ENCODE peak calls at places on chromosome 18, in five cellular contexts. U is HepG2, O is fibroblast of lung, D is H9, R is H1. N is an unnamed sample.

GRCh38 chr18:13566941-13567762 is 159.2 kb downstream of the FAM210A start:
- DNase-seq in U (no peak), O (no peak), D (no peak), R (no peak), N (no peak)

GRCh38 chr18:35095983-35096676 is 54.9 kb downstream of the MAPRE2 start:
- DNase-seq in U (no peak), O (peak; percentile 59), D (no peak), R (no peak), N (no peak)

GRCh38 chr18:12944724-12945123 is 3.1 kb upstream of the SEH1L start:
- DNase-seq in U (no peak), O (peak; percentile 24), D (no peak), R (no peak), N (no peak)

GRCh38 chr18:60147326-60147725 is 225.2 kb downstream of the MC4R start:
- DNase-seq in U (no peak), O (no peak), D (no peak), R (no peak), N (no peak)

GRCh38 chr18:67600181-67600631 is 83.7 kb upstream of the DSEL start:
- DNase-seq in U (no peak), O (peak; percentile 95), D (no peak), R (no peak), N (no peak)

GRCh38 chr18:13502585-13502984 is 223.8 kb downstream of the FAM210A start:
- DNase-seq in U (no peak), O (peak; percentile 35), D (no peak), R (no peak), N (no peak)

GRCh38 chr18:12012697-12013096 is 31.4 kb downstream of the IMPA2 start:
- DNase-seq in U (no peak), O (no peak), D (no peak), R (no peak), N (no peak)

GRCh38 chr18:31657823-31658669 is 26.3 kb downstream of the B4GALT6 start:
- DNase-seq in U (no peak), O (no peak), D (no peak), R (no peak), N (no peak)

GRCh38 chr18:47345291-47345690 is 93.8 kb upstream of the SKOR2 start:
- DNase-seq in U (no peak), O (no peak), D (no peak), R (no peak), N (no peak)

GRCh38 chr18:68714356-68714706 is 577 bp downstream of the TMX3 start:
- DNase-seq in U (peak; percentile 4), O (peak; percentile 20), D (no peak), R (peak; percentile 48), N (no peak)

GRCh38 chr18:42814618-42815017 is 300.9 kb downstream of the RIT2 start:
- DNase-seq in U (no peak), O (no peak), D (no peak), R (no peak), N (no peak)

GRCh38 chr18:5879479-5879882 is 15.8 kb downstream of the TMEM200C start:
- DNase-seq in U (peak; percentile 24), O (peak; percentile 44), D (no peak), R (no peak), N (no peak)

GRCh38 chr18:66571845-66572244 is 32.0 kb downstream of the CDH19 start:
- DNase-seq in U (no peak), O (no peak), D (no peak), R (no peak), N (no peak)

GRCh38 chr18:49961271-49961670 is 147.9 kb upstream of the ACAA2 start:
- DNase-seq in U (no peak), O (no peak), D (no peak), R (no peak), N (no peak)

GRCh38 chr18:13192970-13193369 is 25.6 kb upstream of the LDLRAD4 start:
- DNase-seq in U (no peak), O (no peak), D (no peak), R (no peak), N (no peak)

GRCh38 chr18:76495435-76496199 is 575 bp upstream of the ZNF516 start:
- DNase-seq in U (peak; percentile 65), O (peak; percentile 66), D (peak; percentile 70), R (peak; percentile 81), N (no peak)

GRCh38 chr18:3008546-3008945 is 4.4 kb downstream of the LPIN2 start:
- DNase-seq in U (no peak), O (peak; percentile 86), D (no peak), R (no peak), N (no peak)

GRCh38 chr18:56124186-56124585 is 514.2 kb downstream of the TXNL1 start:
- DNase-seq in U (no peak), O (peak; percentile 96), D (no peak), R (no peak), N (no peak)

GRCh38 chr18:68660355-68661183 is 54.3 kb downstream of the TMX3 start:
- DNase-seq in U (peak; percentile 33), O (peak; percentile 50), D (no peak), R (no peak), N (no peak)

GRCh38 chr18:24934231-24934932 is 417.6 kb downstream of the ZNF521 start:
- DNase-seq in U (no peak), O (no peak), D (no peak), R (no peak), N (no peak)

GRCh38 chr18:57816208-57816999 is 13.3 kb upstream of the ATP8B1 start:
- DNase-seq in U (peak; percentile 43), O (no peak), D (no peak), R (no peak), N (no peak)

GRCh38 chr18:76260941-76261472 is 234.0 kb downstream of the ZNF516 start:
- DNase-seq in U (no peak), O (no peak), D (no peak), R (no peak), N (no peak)

GRCh38 chr18:76993573-76993972 is 139.0 kb downstream of the MBP start:
- DNase-seq in U (no peak), O (no peak), D (no peak), R (no peak), N (no peak)

GRCh38 chr18:76351961-76352581 is 143.0 kb downstream of the ZNF516 start:
- DNase-seq in U (peak; percentile 80), O (peak; percentile 66), D (peak; percentile 52), R (no peak), N (no peak)

GRCh38 chr18:61551586-61551985 is 218.4 kb downstream of the CDH20 start:
- DNase-seq in U (peak; percentile 46), O (peak; percentile 78), D (peak; percentile 49), R (no peak), N (no peak)

GRCh38 chr18:62450175-62450545 is 72.7 kb upstream of the ZCCHC2 start:
- DNase-seq in U (no peak), O (peak; percentile 19), D (no peak), R (no peak), N (no peak)

GRCh38 chr18:27966872-27967271 is 210.1 kb downstream of the CDH2 start:
- DNase-seq in U (no peak), O (no peak), D (no peak), R (no peak), N (no peak)

GRCh38 chr18:887716-888115 is 17.0 kb upstream of the ADCYAP1 start:
- DNase-seq in U (no peak), O (peak; percentile 30), D (no peak), R (no peak), N (no peak)

GRCh38 chr18:12423820-12424219 is 16.1 kb downstream of the PRELID3A start:
- DNase-seq in U (no peak), O (no peak), D (no peak), R (no peak), N (no peak)

GRCh38 chr18:49922228-49922627 is 108.9 kb upstream of the ACAA2 start:
- DNase-seq in U (no peak), O (no peak), D (no peak), R (no peak), N (no peak)

GRCh38 chr18:36811430-36811829 is 17.4 kb downstream of the TPGS2 start:
- DNase-seq in U (no peak), O (peak; percentile 55), D (no peak), R (no peak), N (no peak)

GRCh38 chr18:66395671-66396218 is 208.1 kb downstream of the CDH19 start:
- DNase-seq in U (no peak), O (no peak), D (no peak), R (no peak), N (no peak)

GRCh38 chr18:58231930-58232329 is 187.9 kb downstream of the NEDD4L start:
- DNase-seq in U (peak; percentile 15), O (no peak), D (no peak), R (no peak), N (no peak)

GRCh38 chr18:3525870-3526420 is 76.0 kb downstream of the TGIF1 start:
- DNase-seq in U (no peak), O (peak; percentile 72), D (no peak), R (no peak), N (peak; percentile 39)

GRCh38 chr18:48797841-48798255 is 152.9 kb downstream of the SMAD7 start:
- DNase-seq in U (no peak), O (no peak), D (no peak), R (no peak), N (no peak)
- H3K4me1 ChIP-seq in U (peaks cover 13% of the 10 kb centered on the region), O (peaks cover 10% of the 10 kb centered on the region), D (no peaks in the 10 kb centered on the region), R (no peaks in the 10 kb centered on the region), N (no peaks in the 10 kb centered on the region)

GRCh38 chr18:39749154-39749553 is 2183.6 kb upstream of the CELF4 start:
- DNase-seq in U (no peak), O (no peak), D (no peak), R (no peak), N (no peak)
- H3K27ac ChIP-seq in U (no peak overlapping the region), O (no peak overlapping the region), D (no peak overlapping the region), R (no peak overlapping the region), N (no peak overlapping the region)

DNA sequence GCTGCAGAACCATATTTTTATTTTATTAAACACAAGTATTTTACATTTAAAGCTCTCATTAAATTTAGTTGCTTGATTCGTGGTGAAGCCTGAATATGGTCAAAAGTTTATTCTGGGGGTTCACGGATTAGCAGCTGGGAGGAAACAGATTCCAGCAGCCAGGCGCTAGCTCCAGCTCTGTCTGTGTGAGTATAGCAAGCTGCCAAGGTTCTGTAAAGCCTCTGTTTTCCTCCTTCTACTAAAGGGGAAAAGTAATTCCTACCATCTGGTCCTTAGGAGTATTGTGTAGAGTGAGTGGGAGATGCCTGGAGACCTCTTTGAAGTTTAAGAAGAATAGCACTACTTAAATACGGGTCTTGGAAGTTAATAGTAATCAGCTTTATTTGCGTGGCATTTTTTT is 22.6 kb downstream of the GATA6 start:
- DNase-seq in U (no peak), O (no peak), D (no peak), R (no peak), N (no peak)
- H3K4me1 ChIP-seq in U (peaks cover 23% of the 10 kb centered on the region), O (peaks cover 2% of the 10 kb centered on the region), D (no peaks in the 10 kb centered on the region), R (no peaks in the 10 kb centered on the region), N (no peaks in the 10 kb centered on the region)

DNA sequence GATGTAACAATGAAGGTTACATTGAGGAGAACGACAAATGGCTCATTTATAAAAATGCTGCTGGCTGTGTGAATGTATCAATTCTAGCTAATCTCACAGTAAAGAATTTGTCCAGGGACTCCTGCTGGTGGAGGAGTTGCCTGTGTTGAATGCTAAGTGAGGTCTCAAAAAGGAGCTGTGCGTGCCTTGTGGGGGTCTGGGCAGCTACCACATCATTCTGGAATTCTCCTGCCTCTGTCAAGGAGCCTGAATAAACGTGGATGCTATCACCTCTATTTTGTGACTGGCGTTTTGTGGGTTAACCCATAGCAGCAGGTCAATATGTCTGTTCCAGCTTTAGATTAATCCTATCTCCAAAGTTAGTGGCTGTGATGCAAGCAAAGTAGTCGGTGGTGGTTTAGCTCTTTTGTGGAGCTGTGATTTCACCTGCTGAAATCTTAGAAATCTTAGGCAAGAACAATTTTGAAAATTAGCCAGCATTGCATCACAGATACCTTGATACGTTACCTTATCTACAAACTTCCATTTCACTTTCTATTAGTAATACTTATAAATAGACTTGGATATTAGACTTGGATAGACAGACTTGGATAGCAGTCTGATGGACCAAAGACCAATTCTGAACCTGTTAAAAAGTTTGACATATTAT is 96.8 kb downstream of the MTCL1 start:
- DNase-seq in U (no peak), O (peak; percentile 79), D (no peak), R (no peak), N (no peak)
- H3K27ac ChIP-seq in U (no peak overlapping the region), O (peak overlapping the region; percentile 98), D (no peak overlapping the region), R (no peak overlapping the region), N (no peak overlapping the region)